ENCODE peak calls at places on chromosome 10, in five cellular contexts. One of them, this sample, is unnamed.

GRCh38 chr10:122021421-122021820 is 32.5 kb downstream of the TACC2 start:
- DNase-seq in prostate gland: peak
- DNase-seq in tibial nerve: no peak
- DNase-seq in heart left ventricle: no peak
- DNase-seq in K562: no peak
- DNase-seq in this sample: no peak

GRCh38 chr10:29535778-29536459 is 98.9 kb downstream of the SVIL start:
- DNase-seq in prostate gland: no peak
- DNase-seq in tibial nerve: no peak
- DNase-seq in heart left ventricle: no peak
- DNase-seq in K562: no peak
- DNase-seq in this sample: no peak

GRCh38 chr10:80196270-80196949 is 8.9 kb downstream of the ANXA11 start:
- DNase-seq in prostate gland: peak
- DNase-seq in tibial nerve: no peak
- DNase-seq in heart left ventricle: peak
- DNase-seq in K562: no peak
- DNase-seq in this sample: no peak

GRCh38 chr10:73597346-73597745 is 6.2 kb upstream of the USP54 start:
- DNase-seq in prostate gland: no peak
- DNase-seq in tibial nerve: no peak
- DNase-seq in heart left ventricle: no peak
- DNase-seq in K562: no peak
- DNase-seq in this sample: no peak

GRCh38 chr10:118255355-118255754 is 86.8 kb downstream of the FAM204A start:
- DNase-seq in prostate gland: no peak
- DNase-seq in tibial nerve: no peak
- DNase-seq in heart left ventricle: no peak
- DNase-seq in K562: no peak
- DNase-seq in this sample: no peak

GRCh38 chr10:77926566-77927342 is at the start of gene DLG5:
- DNase-seq in prostate gland: peak
- DNase-seq in tibial nerve: peak
- DNase-seq in heart left ventricle: peak
- DNase-seq in K562: peak
- DNase-seq in this sample: no peak

GRCh38 chr10:52567247-52567580 is 205.4 kb downstream of the MBL2 start:
- DNase-seq in prostate gland: no peak
- DNase-seq in tibial nerve: no peak
- DNase-seq in heart left ventricle: no peak
- DNase-seq in K562: no peak
- DNase-seq in this sample: no peak

GRCh38 chr10:78763651-78764395 is 304.9 kb upstream of the ZMIZ1 start:
- DNase-seq in prostate gland: no peak
- DNase-seq in tibial nerve: no peak
- DNase-seq in heart left ventricle: peak
- DNase-seq in K562: no peak
- DNase-seq in this sample: no peak

GRCh38 chr10:4051011-4051407 is 266.0 kb upstream of the KLF6 start:
- DNase-seq in prostate gland: no peak
- DNase-seq in tibial nerve: peak
- DNase-seq in heart left ventricle: no peak
- DNase-seq in K562: no peak
- DNase-seq in this sample: no peak

GRCh38 chr10:110413049-110413783 is 84.5 kb upstream of the DUSP5 start:
- DNase-seq in prostate gland: no peak
- DNase-seq in tibial nerve: no peak
- DNase-seq in heart left ventricle: no peak
- DNase-seq in K562: no peak
- DNase-seq in this sample: no peak

GRCh38 chr10:112827091-112827490 is 123.0 kb upstream of the TCF7L2 start:
- DNase-seq in prostate gland: no peak
- DNase-seq in tibial nerve: no peak
- DNase-seq in heart left ventricle: no peak
- DNase-seq in K562: no peak
- DNase-seq in this sample: no peak

GRCh38 chr10:22606164-22606614 is 108.2 kb downstream of the PIP4K2A start:
- DNase-seq in prostate gland: no peak
- DNase-seq in tibial nerve: peak
- DNase-seq in heart left ventricle: no peak
- DNase-seq in K562: peak
- DNase-seq in this sample: no peak
- TF ChIP-seq POLR2A in prostate gland: no peak
- TF ChIP-seq POLR2A in tibial nerve: no peak
- TF ChIP-seq POLR2A in heart left ventricle: no peak
- TF ChIP-seq POLR2A in K562: no peak
- TF ChIP-seq POLR2A in this sample: no peak

GRCh38 chr10:42654419-42654818 is 16.0 kb upstream of the ZNF33B start:
- DNase-seq in prostate gland: no peak
- DNase-seq in tibial nerve: no peak
- DNase-seq in heart left ventricle: no peak
- DNase-seq in K562: peak
- DNase-seq in this sample: no peak
- H3K4me3 ChIP-seq in prostate gland: no peak
- H3K4me3 ChIP-seq in tibial nerve: no peak
- H3K4me3 ChIP-seq in heart left ventricle: no peak
- H3K4me3 ChIP-seq in K562: peak
- H3K4me3 ChIP-seq in this sample: no peak

DNA sequence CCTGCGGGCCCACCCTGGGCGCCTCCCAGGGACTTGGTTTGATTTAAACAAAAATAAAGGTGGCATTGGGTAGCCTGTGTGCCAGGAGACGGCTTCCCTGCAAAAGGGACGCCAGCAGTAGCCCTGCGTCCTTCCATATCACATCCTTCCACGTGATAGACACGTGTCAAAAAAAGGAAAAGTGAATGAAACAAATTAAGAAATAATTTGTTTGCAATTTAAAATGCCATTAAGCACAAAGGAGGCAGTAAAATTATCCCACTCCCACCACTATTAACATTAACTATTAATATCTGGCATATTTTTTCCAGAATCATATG is 7.6 kb downstream of the TACR2 start:
- DNase-seq in prostate gland: no peak
- DNase-seq in tibial nerve: no peak
- DNase-seq in heart left ventricle: no peak
- DNase-seq in K562: no peak
- DNase-seq in this sample: no peak
- TF ChIP-seq POLR2A in prostate gland: no peak
- TF ChIP-seq POLR2A in tibial nerve: no peak
- TF ChIP-seq POLR2A in heart left ventricle: no peak
- TF ChIP-seq POLR2A in K562: no peak
- TF ChIP-seq POLR2A in this sample: no peak

GRCh38 chr10:44309939-44310761 is 74.7 kb downstream of the CXCL12 start:
- DNase-seq in prostate gland: no peak
- DNase-seq in tibial nerve: no peak
- DNase-seq in heart left ventricle: no peak
- DNase-seq in K562: no peak
- DNase-seq in this sample: peak
- H3K4me3 ChIP-seq in prostate gland: no peak
- H3K4me3 ChIP-seq in tibial nerve: no peak
- H3K4me3 ChIP-seq in heart left ventricle: no peak
- H3K4me3 ChIP-seq in K562: no peak
- H3K4me3 ChIP-seq in this sample: peak

GRCh38 chr10:21314906-21315305 is 210.6 kb downstream of the SKIDA1 start:
- DNase-seq in prostate gland: no peak
- DNase-seq in tibial nerve: no peak
- DNase-seq in heart left ventricle: no peak
- DNase-seq in K562: no peak
- DNase-seq in this sample: no peak

GRCh38 chr10:21317902-21318301 is 207.6 kb downstream of the SKIDA1 start:
- DNase-seq in prostate gland: no peak
- DNase-seq in tibial nerve: no peak
- DNase-seq in heart left ventricle: no peak
- DNase-seq in K562: no peak
- DNase-seq in this sample: no peak

GRCh38 chr10:21314234-21314633 is 211.2 kb downstream of the SKIDA1 start:
- DNase-seq in prostate gland: no peak
- DNase-seq in tibial nerve: no peak
- DNase-seq in heart left ventricle: no peak
- DNase-seq in K562: no peak
- DNase-seq in this sample: no peak

GRCh38 chr10:21313691-21314090 is 211.8 kb downstream of the SKIDA1 start:
- DNase-seq in prostate gland: no peak
- DNase-seq in tibial nerve: no peak
- DNase-seq in heart left ventricle: no peak
- DNase-seq in K562: no peak
- DNase-seq in this sample: no peak

GRCh38 chr10:21315321-21316220 is 209.9 kb downstream of the SKIDA1 start:
- DNase-seq in prostate gland: peak
- DNase-seq in tibial nerve: peak
- DNase-seq in heart left ventricle: peak
- DNase-seq in K562: no peak
- DNase-seq in this sample: peak
- TF ChIP-seq POLR2A in prostate gland: no peak
- TF ChIP-seq POLR2A in tibial nerve: no peak
- TF ChIP-seq POLR2A in heart left ventricle: no peak
- TF ChIP-seq POLR2A in K562: no peak
- TF ChIP-seq POLR2A in this sample: no peak

GRCh38 chr10:124050021-124051015 is 43.1 kb downstream of the CHST15 start:
- DNase-seq in prostate gland: no peak
- DNase-seq in tibial nerve: no peak
- DNase-seq in heart left ventricle: no peak
- DNase-seq in K562: no peak
- DNase-seq in this sample: no peak

GRCh38 chr10:124049484-124049883 is 43.9 kb downstream of the CHST15 start:
- DNase-seq in prostate gland: no peak
- DNase-seq in tibial nerve: no peak
- DNase-seq in heart left ventricle: no peak
- DNase-seq in K562: no peak
- DNase-seq in this sample: no peak

GRCh38 chr10:124045794-124046355 is 47.5 kb downstream of the CHST15 start:
- DNase-seq in prostate gland: no peak
- DNase-seq in tibial nerve: no peak
- DNase-seq in heart left ventricle: no peak
- DNase-seq in K562: no peak
- DNase-seq in this sample: no peak

GRCh38 chr10:124047427-124048157 is 45.8 kb downstream of the CHST15 start:
- DNase-seq in prostate gland: no peak
- DNase-seq in tibial nerve: no peak
- DNase-seq in heart left ventricle: no peak
- DNase-seq in K562: no peak
- DNase-seq in this sample: no peak

GRCh38 chr10:124048371-124049290 is 44.8 kb downstream of the CHST15 start:
- DNase-seq in prostate gland: no peak
- DNase-seq in tibial nerve: no peak
- DNase-seq in heart left ventricle: no peak
- DNase-seq in K562: no peak
- DNase-seq in this sample: no peak
- H3K4me3 ChIP-seq in prostate gland: no peak
- H3K4me3 ChIP-seq in tibial nerve: no peak
- H3K4me3 ChIP-seq in heart left ventricle: no peak
- H3K4me3 ChIP-seq in K562: no peak
- H3K4me3 ChIP-seq in this sample: no peak

GRCh38 chr10:103849880-103850571 is 5.3 kb downstream of the SH3PXD2A start:
- DNase-seq in prostate gland: no peak
- DNase-seq in tibial nerve: no peak
- DNase-seq in heart left ventricle: no peak
- DNase-seq in K562: no peak
- DNase-seq in this sample: no peak
- TF ChIP-seq POLR2A in prostate gland: no peak
- TF ChIP-seq POLR2A in tibial nerve: no peak
- TF ChIP-seq POLR2A in heart left ventricle: no peak
- TF ChIP-seq POLR2A in K562: no peak
- TF ChIP-seq POLR2A in this sample: no peak